ENCODE peak calls at places on chromosomes 5 and 9, in seven cellular contexts. L is lower leg skin, F is NCI-H1436 treated with DMSO at 0.1 percent for 48 hours, N is RPMI7951, H is neural progenitor cell, G is ACHN, T is NCI-H510A treated with DMSO at 0.1 percent for 48 hours. O is an unnamed sample.

GRCh38 chr5:133926960-133927615 is 41.3 kb downstream of the C5orf15 start:
- DNase-seq in L (no peak), F (no peak), N (no peak), H (no peak), G (peak), T (no peak), O (no peak)

GRCh38 chr5:71587709-71588532 is 781 bp downstream of the MCCC2 start:
- DNase-seq in L (no peak), F (no peak), N (no peak), H (peak), G (no peak), T (no peak), O (no peak)

GRCh38 chr5:84585218-84585617 is 200.5 kb upstream of the EDIL3 start:
- DNase-seq in L (no peak), F (no peak), N (no peak), H (no peak), G (no peak), T (no peak), O (no peak)

GRCh38 chr9:29556317-29556716 is 1983.0 kb upstream of the C9orf72 start:
- DNase-seq in L (no peak), F (no peak), N (peak), H (no peak), G (peak), T (no peak), O (no peak)

GRCh38 chr5:10632110-10632903 is 68.4 kb downstream of the ANKRD33B start:
- DNase-seq in L (peak), F (no peak), N (peak), H (no peak), G (peak), T (no peak), O (no peak)

GRCh38 chr5:172805736-172806255 is 28.3 kb upstream of the ERGIC1 start:
- DNase-seq in L (peak), F (no peak), N (no peak), H (no peak), G (no peak), T (no peak), O (no peak)

GRCh38 chr5:3307982-3308621 is 287.5 kb upstream of the IRX1 start:
- DNase-seq in L (peak), F (no peak), N (peak), H (no peak), G (no peak), T (no peak), O (no peak)

GRCh38 chr9:109378316-109378715 is 57.5 kb upstream of the EPB41L4B start:
- DNase-seq in L (no peak), F (no peak), N (no peak), H (no peak), G (no peak), T (no peak), O (no peak)

GRCh38 chr5:102762828-102763227 is 7.7 kb downstream of the PAM start:
- DNase-seq in L (no peak), F (no peak), N (no peak), H (no peak), G (no peak), T (no peak), O (no peak)

GRCh38 chr9:69325409-69326212 is 596 bp downstream of the ENTREP1 start:
- DNase-seq in L (peak), F (no peak), N (no peak), H (peak), G (no peak), T (no peak), O (no peak)

GRCh38 chr9:104968025-104968982 is 40.3 kb upstream of the ABCA1 start:
- DNase-seq in L (peak), F (peak), N (peak), H (peak), G (peak), T (peak), O (peak)

GRCh38 chr9:136029556-136029955 is 65.5 kb downstream of the NACC2 start:
- DNase-seq in L (peak), F (no peak), N (no peak), H (no peak), G (no peak), T (no peak), O (no peak)

GRCh38 chr5:171434874-171435273 is 15.4 kb downstream of the FGF18 start:
- DNase-seq in L (no peak), F (no peak), N (no peak), H (no peak), G (no peak), T (no peak), O (no peak)

GRCh38 chr9:75488714-75489100 is 400.4 kb downstream of the OSTF1 start:
- DNase-seq in L (no peak), F (no peak), N (no peak), H (no peak), G (no peak), T (no peak), O (no peak)

GRCh38 chr9:13587581-13587980 is 308.1 kb upstream of the MPDZ start:
- DNase-seq in L (no peak), F (no peak), N (no peak), H (peak), G (no peak), T (no peak), O (no peak)

GRCh38 chr9:116686135-116686534 is 970 bp upstream of the TRIM32 start:
- DNase-seq in L (no peak), F (no peak), N (no peak), H (no peak), G (no peak), T (no peak), O (no peak)

GRCh38 chr9:99361827-99362226 is 139.7 kb downstream of the SEC61B start:
- DNase-seq in L (no peak), F (no peak), N (no peak), H (peak), G (no peak), T (no peak), O (no peak)

GRCh38 chr9:134720796-134721195 is 79.2 kb downstream of the COL5A1 start:
- DNase-seq in L (no peak), F (no peak), N (no peak), H (no peak), G (no peak), T (no peak), O (no peak)

GRCh38 chr5:24530907-24531306 is 113.9 kb downstream of the CDH10 start:
- DNase-seq in L (no peak), F (no peak), N (no peak), H (no peak), G (no peak), T (no peak), O (no peak)

GRCh38 chr9:5388026-5388806 is 48.5 kb upstream of the RLN1 start:
- DNase-seq in L (no peak), F (no peak), N (peak), H (no peak), G (no peak), T (no peak), O (no peak)

GRCh38 chr5:153079396-153079795 is 411.1 kb upstream of the GRIA1 start:
- DNase-seq in L (no peak), F (no peak), N (no peak), H (no peak), G (no peak), T (no peak), O (no peak)

GRCh38 chr5:83513491-83513890 is 41.9 kb downstream of the VCAN start:
- DNase-seq in L (no peak), F (no peak), N (no peak), H (no peak), G (no peak), T (no peak), O (no peak)

GRCh38 chr9:109325089-109325488 is 4.2 kb upstream of the EPB41L4B start:
- DNase-seq in L (no peak), F (no peak), N (no peak), H (no peak), G (no peak), T (no peak), O (no peak)

GRCh38 chr5:132498686-132499271 is 8.2 kb upstream of the IRF1 start:
- DNase-seq in L (peak), F (no peak), N (no peak), H (no peak), G (peak), T (no peak), O (no peak)

GRCh38 chr9:3492214-3492613 is 33.6 kb downstream of the RFX3 start:
- DNase-seq in L (no peak), F (no peak), N (no peak), H (no peak), G (no peak), T (no peak), O (no peak)

GRCh38 chr5:149869266-149869875 is 75.2 kb downstream of the PDE6A start:
- DNase-seq in L (no peak), F (no peak), N (no peak), H (no peak), G (no peak), T (no peak), O (no peak)

GRCh38 chr5:95843733-95844223 is 21.3 kb upstream of the GLRX start:
- DNase-seq in L (peak), F (no peak), N (no peak), H (no peak), G (no peak), T (no peak), O (no peak)

GRCh38 chr5:390571-391491 is 52.1 kb upstream of the EXOC3 start:
- DNase-seq in L (peak), F (no peak), N (no peak), H (no peak), G (no peak), T (peak), O (no peak)

GRCh38 chr5:135976216-135976615 is 21.4 kb upstream of the LECT2 start:
- DNase-seq in L (no peak), F (no peak), N (no peak), H (no peak), G (no peak), T (no peak), O (no peak)

GRCh38 chr5:32499261-32499660 is 54.7 kb upstream of the ZFR start:
- DNase-seq in L (peak), F (no peak), N (no peak), H (no peak), G (no peak), T (no peak), O (no peak)

GRCh38 chr9:33106827-33107621 is 30.6 kb upstream of the SMU1 start:
- DNase-seq in L (peak), F (no peak), N (peak), H (no peak), G (peak), T (no peak), O (no peak)

O was measured in NCI-H1417 treated with DMSO at 0.1 percent for 48 hours.